ENCODE peak calls at places on chromosomes 2 and 18, in five cellular contexts. Y, H, I, J and M are unnamed samples.

GRCh38 chr18:63266888-63267790 is 52.4 kb downstream of the BCL2 start:
- DNase-seq in Y (no peak), H (no peak), I (no peak), J (no peak), M (no peak)

GRCh38 chr2:118940486-118941120 is 1.4 kb upstream of the MARCO start:
- DNase-seq in Y (no peak), H (no peak), I (no peak), J (no peak), M (no peak)

GRCh38 chr2:216633616-216634316 is 546 bp downstream of the IGFBP2 start:
- DNase-seq in Y (peak; percentile 62), H (no peak), I (peak; percentile 48), J (no peak), M (peak; percentile 65)

GRCh38 chr2:10654069-10654468 is 35.7 kb downstream of the NOL10 start:
- DNase-seq in Y (no peak), H (no peak), I (peak; percentile 44), J (no peak), M (no peak)

GRCh38 chr18:5747678-5748077 is 147.6 kb downstream of the TMEM200C start:
- DNase-seq in Y (no peak), H (no peak), I (no peak), J (no peak), M (no peak)

GRCh38 chr18:23071285-23071684 is 64.0 kb upstream of the CABLES1 start:
- DNase-seq in Y (no peak), H (peak; percentile 7), I (peak; percentile 10), J (peak; percentile 90), M (no peak)

GRCh38 chr18:49178736-49179135 is 228.0 kb upstream of the SMAD7 start:
- DNase-seq in Y (no peak), H (peak; percentile 40), I (peak; percentile 58), J (no peak), M (no peak)

GRCh38 chr2:196307775-196308174 is 136.4 kb upstream of the STK17B start:
- DNase-seq in Y (no peak), H (no peak), I (no peak), J (no peak), M (no peak)

GRCh38 chr2:159228006-159228655 is 58.4 kb downstream of the WDSUB1 start:
- DNase-seq in Y (no peak), H (no peak), I (peak; percentile 91), J (no peak), M (no peak)

GRCh38 chr2:210522399-210522798 is 34.0 kb upstream of the CPS1 start:
- DNase-seq in Y (no peak), H (no peak), I (no peak), J (no peak), M (no peak)

GRCh38 chr2:84969511-84970265 is 1.3 kb upstream of the KCMF1 start:
- DNase-seq in Y (no peak), H (no peak), I (peak; percentile 64), J (peak; percentile 11), M (no peak)

GRCh38 chr2:118249970-118250369 is 161.7 kb downstream of the INSIG2 start:
- DNase-seq in Y (no peak), H (no peak), I (peak; percentile 94), J (no peak), M (no peak)

GRCh38 chr18:14935210-14935609 is 187.2 kb downstream of the ANKRD30B start:
- DNase-seq in Y (no peak), H (no peak), I (no peak), J (no peak), M (no peak)

GRCh38 chr18:47929681-47930085 is 776 bp downstream of the SMAD2 start:
- DNase-seq in Y (no peak), H (no peak), I (peak; percentile 73), J (peak; percentile 9), M (no peak)

GRCh38 chr2:174711206-174711605 is 53.1 kb downstream of the CHRNA1 start:
- DNase-seq in Y (no peak), H (no peak), I (peak; percentile 57), J (no peak), M (no peak)

GRCh38 chr2:239499989-239500914 is 99.4 kb upstream of the HDAC4 start:
- DNase-seq in Y (no peak), H (peak; percentile 23), I (peak; percentile 48), J (no peak), M (no peak)

GRCh38 chr2:44553456-44553855 is 191.7 kb downstream of the CAMKMT start:
- DNase-seq in Y (no peak), H (no peak), I (peak; percentile 84), J (no peak), M (no peak)

GRCh38 chr2:196088209-196088608 is 19.6 kb upstream of the DNAH7 start:
- DNase-seq in Y (no peak), H (no peak), I (peak; percentile 37), J (no peak), M (no peak)

GRCh38 chr2:152730591-152731333 is 12.3 kb downstream of the ARL6IP6 start:
- DNase-seq in Y (no peak), H (no peak), I (peak; percentile 19), J (peak; percentile 41), M (no peak)

GRCh38 chr2:46798998-46799698 is 116.5 kb downstream of the MCFD2 start:
- DNase-seq in Y (no peak), H (no peak), I (peak; percentile 91), J (no peak), M (no peak)

GRCh38 chr2:11023326-11024009 is 111.7 kb downstream of the KCNF1 start:
- DNase-seq in Y (peak; percentile 33), H (no peak), I (no peak), J (no peak), M (no peak)

GRCh38 chr2:197191177-197191947 is 119.2 kb downstream of the ANKRD44 start:
- DNase-seq in Y (no peak), H (no peak), I (peak; percentile 52), J (no peak), M (no peak)